ENCODE peak calls at places on chromosomes 11 and 22, in five cellular contexts. P, G, R, N and W are unnamed samples.

GRCh38 chr11:9273430-9274336 is 8.5 kb upstream of the DENND5A start:
- DNase-seq in P (no peak), N (no peak), G (no peak), R (peak), W (no peak)

GRCh38 chr22:21866821-21867527 is 471 bp downstream of the MAPK1 start:
- DNase-seq in N (no peak), G (no peak), P (no peak), R (peak), W (peak)

GRCh38 chr22:43446037-43446803 is 34.4 kb downstream of the MPPED1 start:
- DNase-seq in G (no peak), N (no peak), P (no peak), R (no peak), W (no peak)

GRCh38 chr11:117071344-117071787 is 26.9 kb downstream of the SIK3 start:
- DNase-seq in G (no peak), R (no peak), N (no peak), P (no peak), W (no peak)

GRCh38 chr11:119685073-119685746 is 43.8 kb downstream of the NECTIN1 start:
- DNase-seq in N (no peak), G (no peak), P (no peak), R (no peak), W (no peak)

GRCh38 chr22:20957691-20958440 is 9.2 kb upstream of the AIFM3 start:
- DNase-seq in P (no peak), N (peak), G (no peak), R (peak), W (no peak)

GRCh38 chr11:85732968-85733367 is 47.0 kb upstream of the CCDC89 start:
- DNase-seq in G (no peak), R (no peak), N (no peak), P (no peak), W (no peak)

GRCh38 chr11:10450451-10451398 is 4.3 kb upstream of the AMPD3 start:
- DNase-seq in R (no peak), P (no peak), N (peak), G (peak), W (peak)

GRCh38 chr22:35033635-35034296 is 32.2 kb upstream of the ISX start:
- DNase-seq in G (no peak), R (no peak), P (no peak), N (no peak), W (no peak)

GRCh38 chr22:30245985-30246901 is at the start of gene LIF:
- DNase-seq in P (peak), N (no peak), R (no peak), G (no peak), W (peak)

GRCh38 chr11:123920943-123921342 is 18.5 kb upstream of the OR4D5 start:
- DNase-seq in G (no peak), R (no peak), N (no peak), P (no peak), W (no peak)

GRCh38 chr22:36753120-36753802 is 22.7 kb downstream of the IFT27 start:
- DNase-seq in N (no peak), R (peak), P (no peak), G (no peak), W (no peak)

GRCh38 chr22:46574993-46575914 is 37.8 kb upstream of the CELSR1 start:
- DNase-seq in N (peak), P (no peak), R (no peak), G (peak), W (no peak)

GRCh38 chr11:66363187-66363601 is 8.4 kb downstream of the SLC29A2 start:
- DNase-seq in P (no peak), N (peak), G (no peak), R (no peak), W (no peak)

GRCh38 chr22:32940736-32941135 is 117.4 kb downstream of the SYN3 start:
- DNase-seq in G (no peak), R (no peak), P (no peak), N (no peak), W (no peak)

GRCh38 chr22:39938509-39938908 is 21.7 kb upstream of the TMA7B start:
- DNase-seq in N (no peak), P (no peak), R (no peak), G (no peak), W (no peak)

GRCh38 chr11:22976146-22976545 is 115.9 kb upstream of the CCDC179 start:
- DNase-seq in G (no peak), R (no peak), N (no peak), P (no peak), W (no peak)

GRCh38 chr11:72141066-72141465 is 5.5 kb downstream of the FOLR3 start:
- DNase-seq in G (no peak), P (no peak), R (no peak), N (no peak), W (peak)

GRCh38 chr11:120130991-120131760 is 6.7 kb downstream of the TRIM29 start:
- DNase-seq in R (no peak), N (no peak), P (no peak), G (no peak), W (no peak)

GRCh38 chr11:11510939-11511338 is 110.9 kb downstream of the GALNT18 start:
- DNase-seq in G (no peak), P (no peak), R (no peak), N (no peak), W (no peak)

GRCh38 chr22:46421272-46421671 is 85.8 kb downstream of the TRMU start:
- DNase-seq in G (no peak), N (no peak), R (no peak), P (no peak), W (no peak)

GRCh38 chr11:78587446-78587845 is 12.8 kb upstream of the NARS2 start:
- DNase-seq in R (no peak), N (no peak), G (no peak), P (no peak), W (no peak)

GRCh38 chr11:94583885-94584500 is 16.8 kb downstream of the PIWIL4 start:
- DNase-seq in N (no peak), R (no peak), P (no peak), G (no peak), W (no peak)

GRCh38 chr22:31286360-31287255 is 5.7 kb downstream of the PIK3IP1 start:
- DNase-seq in G (no peak), P (no peak), N (no peak), R (no peak), W (peak)